ENCODE peak calls at places on chromosomes 12 and 14, in five cellular contexts. D, F, V, L and T are unnamed samples.

GRCh38 chr12:94336201-94336915 is 123.3 kb downstream of the CEP83 start:
- DNase-seq in L (no peak), F (no peak), D (no peak), V (no peak), T (no peak)

GRCh38 chr14:83300454-83301064 is 1766.9 kb upstream of the SEL1L start:
- DNase-seq in F (no peak), V (peak), L (no peak), D (peak), T (no peak)

GRCh38 chr12:54033106-54033979 is 493 bp downstream of the HOXC5 start:
- DNase-seq in L (no peak), V (no peak), F (no peak), D (no peak), T (no peak)

GRCh38 chr14:25607095-25607657 is 557.2 kb upstream of the STXBP6 start:
- DNase-seq in F (no peak), L (no peak), V (no peak), D (no peak), T (no peak)

GRCh38 chr12:77837876-77838291 is 7.2 kb downstream of the NAV3 start:
- DNase-seq in L (no peak), D (no peak), V (no peak), F (no peak), T (no peak)

GRCh38 chr14:100770605-100771120 is 44.0 kb downstream of the DLK1 start:
- DNase-seq in V (no peak), F (no peak), L (no peak), D (no peak), T (no peak)

GRCh38 chr14:50792058-50792477 is 38.9 kb downstream of the NIN start:
- DNase-seq in V (no peak), D (no peak), L (no peak), F (no peak), T (no peak)

GRCh38 chr14:63928744-63929174 is 76.0 kb downstream of the SYNE2 start:
- DNase-seq in L (no peak), V (peak), D (peak), F (no peak), T (no peak)

GRCh38 chr12:65460076-65460475 is 181.6 kb downstream of the MSRB3 start:
- DNase-seq in V (no peak), L (no peak), F (no peak), D (no peak), T (no peak)

GRCh38 chr12:69254857-69255256 is 15.5 kb downstream of the CPSF6 start:
- DNase-seq in L (no peak), F (no peak), D (no peak), V (no peak), T (no peak)

GRCh38 chr14:60510976-60511599 is 2.1 kb downstream of the SIX6 start:
- DNase-seq in D (no peak), L (no peak), V (no peak), F (no peak), T (no peak)

GRCh38 chr12:69898236-69898635 is 73.2 kb downstream of the MYRFL start:
- DNase-seq in D (peak), F (peak), L (no peak), V (peak), T (no peak)

GRCh38 chr14:99545574-99545973 is 58.4 kb downstream of the CCDC85C start:
- DNase-seq in D (no peak), F (no peak), L (no peak), V (no peak), T (no peak)

GRCh38 chr12:105843989-105844768 is 294.6 kb downstream of the NUAK1 start:
- DNase-seq in V (peak), L (no peak), F (peak), D (no peak), T (no peak)

GRCh38 chr12:87253157-87253556 is 776.0 kb downstream of the C12orf50 start:
- DNase-seq in F (no peak), V (peak), D (no peak), L (no peak), T (no peak)

GRCh38 chr14:23817164-23817767 is 136.3 kb upstream of the DHRS4 start:
- DNase-seq in V (no peak), F (no peak), L (no peak), D (no peak), T (no peak)

GRCh38 chr12:47652491-47653234 is 53.2 kb downstream of the RPAP3 start:
- DNase-seq in L (no peak), D (no peak), V (no peak), F (no peak), T (no peak)

GRCh38 chr12:107225626-107226025 is 132.3 kb upstream of the CRY1 start:
- DNase-seq in L (no peak), V (peak), F (no peak), D (peak), T (no peak)

GRCh38 chr14:60812987-60813386 is 78.4 kb downstream of the MNAT1 start:
- DNase-seq in L (no peak), F (no peak), D (no peak), V (no peak), T (no peak)

GRCh38 chr12:38399711-38400205 is 83.2 kb downstream of the ALG10B start:
- DNase-seq in F (no peak), V (no peak), D (no peak), L (no peak), T (no peak)

GRCh38 chr12:129096968-129097367 is 243.7 kb downstream of the GLT1D1 start:
- DNase-seq in F (no peak), V (no peak), D (no peak), L (no peak), T (no peak)

GRCh38 chr12:4421590-4422031 is 24.0 kb downstream of the FGF6 start:
- DNase-seq in L (no peak), V (peak), D (peak), F (no peak), T (peak)

GRCh38 chr12:42987216-42987631 is 397.7 kb upstream of the PRICKLE1 start:
- DNase-seq in V (peak), L (no peak), D (peak), F (no peak), T (no peak)

GRCh38 chr14:30559638-30560071 is 697 bp downstream of the G2E3 start:
- DNase-seq in L (no peak), D (peak), V (peak), F (no peak), T (no peak)

GRCh38 chr14:73943083-73943482 is 6.8 kb downstream of the FAM161B start:
- DNase-seq in D (no peak), F (peak), V (peak), L (no peak), T (no peak)

GRCh38 chr12:11753151-11753501 is 103.7 kb downstream of the ETV6 start:
- DNase-seq in D (no peak), L (no peak), V (no peak), F (no peak), T (no peak)

GRCh38 chr14:93086441-93087055 is 29.2 kb downstream of the ITPK1 start:
- DNase-seq in V (no peak), F (no peak), L (no peak), D (no peak), T (no peak)

GRCh38 chr14:95464524-95464923 is 51.9 kb downstream of the SYNE3 start:
- DNase-seq in F (no peak), L (no peak), V (no peak), D (no peak), T (no peak)

GRCh38 chr14:23556700-23557440 is 799 bp downstream of the THTPA start:
- DNase-seq in D (no peak), F (no peak), V (no peak), L (no peak), T (no peak)

GRCh38 chr14:58746261-58746660 is 108.5 kb downstream of the DACT1 start:
- DNase-seq in F (no peak), V (peak), L (no peak), D (peak), T (no peak)

GRCh38 chr14:62076368-62076767 is 314.1 kb downstream of the SNAPC1 start:
- DNase-seq in V (no peak), F (no peak), L (no peak), D (no peak), T (no peak)

GRCh38 chr12:32917094-32917611 is 20.6 kb upstream of the PKP2 start:
- DNase-seq in F (no peak), L (no peak), V (peak), D (peak), T (no peak)

GRCh38 chr12:69490920-69491643 is 20.9 kb downstream of the FRS2 start:
- DNase-seq in L (no peak), D (no peak), F (no peak), V (no peak), T (no peak)

GRCh38 chr14:53999061-53999488 is 42.5 kb upstream of the BMP4 start:
- DNase-seq in F (peak), L (no peak), V (peak), D (peak), T (peak)